ENCODE peak calls at places on chromosomes 13 and 19, in four cellular contexts. L is HL-60, U is ovary, Z is AG10803. S is an unnamed sample.

GRCh38 chr13:111005808-111006494 is 91.1 kb upstream of the ANKRD10 start:
- DNase-seq in U (peak; percentile 47), Z (peak; percentile 41), L (no peak), S (peak; percentile 59)

GRCh38 chr19:28289294-28290063 is 923.5 kb downstream of the UQCRFS1 start:
- DNase-seq in Z (peak; percentile 64), L (no peak), U (no peak), S (peak; percentile 44)

GRCh38 chr19:16285769-16286564 is 38.7 kb upstream of the KLF2 start:
- DNase-seq in L (peak; percentile 23), U (peak; percentile 53), Z (no peak), S (no peak)

GRCh38 chr19:6071840-6072239 is 38.5 kb downstream of the RFX2 start:
- DNase-seq in U (no peak), L (no peak), Z (peak; percentile 48), S (no peak)

GRCh38 chr13:43522788-43523187 is 264.0 kb downstream of the ENOX1 start:
- DNase-seq in Z (peak; percentile 87), U (no peak), L (no peak), S (peak; percentile 26)

GRCh38 chr13:90933097-90933826 is 414.2 kb upstream of the MIR17HG start:
- DNase-seq in U (no peak), L (no peak), Z (no peak), S (peak; percentile 1)

GRCh38 chr19:34335914-34336313 is 29.1 kb upstream of the GPI start:
- DNase-seq in Z (no peak), L (no peak), U (no peak), S (no peak)

GRCh38 chr19:40974633-40975037 is 16.4 kb upstream of the CYP2B6 start:
- DNase-seq in L (peak; percentile 60), Z (peak; percentile 70), U (peak; percentile 67), S (peak; percentile 86)

GRCh38 chr19:50677636-50678035 is 28.4 kb downstream of the C19orf81 start:
- DNase-seq in U (no peak), L (no peak), Z (no peak), S (no peak)

GRCh38 chr13:33649212-33649917 is 168.6 kb upstream of the RFC3 start:
- DNase-seq in Z (no peak), L (no peak), U (no peak), S (no peak)

GRCh38 chr19:47305309-47305751 is 4.3 kb upstream of the C5AR1 start:
- DNase-seq in U (peak; percentile 70), Z (peak; percentile 95), L (peak; percentile 49), S (peak; percentile 83)

GRCh38 chr19:10817291-10818038 is 18.5 kb downstream of the TMED1 start:
- DNase-seq in Z (peak; percentile 99), U (peak; percentile 80), L (no peak), S (peak; percentile 81)

GRCh38 chr19:23943411-23943810 is 28.7 kb downstream of the ZNF726 start:
- DNase-seq in L (no peak), U (no peak), Z (no peak), S (no peak)

GRCh38 chr13:28129911-28130693 is 8.2 kb upstream of the PAN3 start:
- DNase-seq in L (no peak), U (no peak), Z (no peak), S (peak; percentile 31)

GRCh38 chr13:24035411-24035810 is 125.1 kb upstream of the SPATA13 start:
- DNase-seq in U (no peak), L (no peak), Z (no peak), S (peak; percentile 7)

GRCh38 chr13:73168993-73169401 is 110.2 kb downstream of the KLF5 start:
- DNase-seq in L (no peak), Z (no peak), U (no peak), S (peak; percentile 14)

GRCh38 chr13:105817011-105817410 is 718.5 kb downstream of the EFNB2 start:
- DNase-seq in L (no peak), Z (no peak), U (no peak), S (no peak)

GRCh38 chr13:45341799-45342584 is 1.0 kb upstream of the TPT1 start:
- DNase-seq in Z (peak; percentile 82), U (peak; percentile 40), L (peak; percentile 87), S (peak; percentile 67)

GRCh38 chr13:108276060-108276459 is 6.5 kb downstream of the TNFSF13B start:
- DNase-seq in Z (no peak), U (peak; percentile 21), L (no peak), S (peak; percentile 39)

GRCh38 chr13:32425158-32425557 is 2.8 kb downstream of the N4BP2L1 start:
- DNase-seq in U (no peak), Z (no peak), L (no peak), S (no peak)

GRCh38 chr19:31500540-31500830 is 151.2 kb upstream of the TSHZ3 start:
- DNase-seq in U (no peak), Z (no peak), L (no peak), S (no peak)

GRCh38 chr13:113843864-113844556 is 19.9 kb downstream of the GAS6 start:
- DNase-seq in L (no peak), U (no peak), Z (no peak), S (no peak)

GRCh38 chr13:44816701-44817684 is 172.3 kb downstream of the NUFIP1 start:
- DNase-seq in U (no peak), Z (peak; percentile 48), L (no peak), S (peak; percentile 38)

DNA sequence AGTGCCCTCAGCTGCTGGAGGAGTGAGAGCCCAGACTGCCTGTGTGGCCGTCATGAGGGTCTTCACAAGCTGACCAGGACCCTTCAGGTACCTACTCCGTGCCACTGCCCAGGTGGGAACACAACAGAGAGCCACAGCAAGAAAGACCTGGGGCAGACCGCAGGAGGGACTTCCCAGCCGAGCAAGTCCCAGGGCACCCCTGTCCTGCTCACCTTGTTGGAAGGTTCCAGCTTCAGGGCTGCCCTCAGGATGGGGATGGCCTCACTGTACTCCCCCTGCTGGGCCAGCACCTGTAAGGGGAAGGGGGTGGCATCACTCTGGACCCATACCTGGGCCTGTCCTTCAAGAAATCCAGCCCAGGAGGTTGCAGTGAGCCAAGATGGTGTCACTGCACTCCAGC is 10.3 kb downstream of the FKBP8 start:
- DNase-seq in U (no peak), L (no peak), Z (no peak), S (no peak)
- TF ChIP-seq CTCF in U (no peak), L (no peak), Z (no peak), S (no peak)

GRCh38 chr19:42397315-42398166 is 7.4 kb upstream of the CNFN start:
- DNase-seq in L (no peak), U (peak; percentile 41), Z (no peak), S (no peak)

GRCh38 chr19:42394751-42395150 is 4.7 kb upstream of the CNFN start:
- DNase-seq in L (no peak), U (no peak), Z (no peak), S (no peak)

GRCh38 chr19:42396248-42396541 is 6.1 kb upstream of the CNFN start:
- DNase-seq in L (peak; percentile 93), U (no peak), Z (no peak), S (no peak)

GRCh38 chr19:42400404-42400803 is 10.3 kb upstream of the CNFN start:
- DNase-seq in Z (no peak), U (no peak), L (no peak), S (no peak)

DNA sequence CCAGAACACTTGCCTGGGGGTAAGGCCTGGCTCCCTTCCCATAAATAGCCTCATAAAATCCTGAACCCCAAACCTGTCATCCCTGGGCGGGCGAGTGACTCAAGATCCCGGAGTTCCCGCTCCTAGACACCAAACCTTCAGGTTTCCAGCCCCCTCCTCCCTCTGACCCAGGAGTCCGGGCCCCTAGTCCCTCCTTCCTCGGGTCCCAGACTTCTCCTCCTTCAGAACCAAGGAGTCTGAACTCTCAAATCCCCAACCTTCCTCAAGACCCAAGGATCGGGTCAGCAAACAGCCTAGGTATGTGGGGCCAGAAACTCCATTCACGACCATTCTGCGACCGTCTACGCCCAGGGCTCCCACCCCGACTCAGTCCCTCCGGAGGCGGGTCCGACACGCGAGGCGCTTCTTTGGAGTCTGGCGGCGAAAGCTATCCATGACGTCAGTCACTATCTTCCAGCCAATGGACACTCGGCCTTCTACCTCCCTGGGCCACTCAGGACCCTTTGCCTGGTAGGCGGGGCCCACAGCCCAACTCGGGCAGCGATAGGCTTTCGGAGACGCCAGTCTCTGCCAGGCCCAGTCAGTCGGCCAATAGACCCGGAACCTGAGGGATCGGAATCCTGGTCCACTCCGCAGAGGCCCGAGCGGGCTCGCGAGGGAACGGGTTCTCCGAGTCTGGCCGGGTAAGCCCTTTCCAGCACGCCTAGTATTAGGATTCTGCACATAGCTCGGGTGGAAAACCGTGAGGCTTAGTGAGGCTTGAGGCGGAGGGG is 6.6 kb upstream of the CNFN start:
- DNase-seq in Z (peak; percentile 99), U (peak; percentile 100), L (peak; percentile 100), S (peak; percentile 99)
- TF ChIP-seq CTCF in Z (no peak), U (no peak), L (no peak), S (no peak)

GRCh38 chr19:45659096-45659729 is 8.8 kb upstream of the GIPR start:
- DNase-seq in L (no peak), U (no peak), Z (no peak), S (no peak)

GRCh38 chr19:45668342-45668871 is 386 bp downstream of the GIPR start:
- DNase-seq in L (peak; percentile 32), U (no peak), Z (no peak), S (no peak)

GRCh38 chr19:45663800-45664199 is 4.2 kb upstream of the GIPR start:
- DNase-seq in L (peak; percentile 26), U (no peak), Z (no peak), S (no peak)

GRCh38 chr19:45667620-45668341 is at the start of gene GIPR:
- DNase-seq in L (peak; percentile 63), U (no peak), Z (peak; percentile 8), S (no peak)

GRCh38 chr19:45664575-45664974 is 3.4 kb upstream of the GIPR start:
- DNase-seq in Z (peak; percentile 14), L (no peak), U (no peak), S (no peak)
- TF ChIP-seq CTCF in Z (no peak), L (no peak), U (no peak), S (no peak)

GRCh38 chr13:112065867-112066623 is 904 bp upstream of the SOX1 start:
- DNase-seq in U (no peak), Z (no peak), L (no peak), S (no peak)
- TF ChIP-seq CTCF in U (no peak), Z (no peak), L (no peak), S (no peak)

DNA sequence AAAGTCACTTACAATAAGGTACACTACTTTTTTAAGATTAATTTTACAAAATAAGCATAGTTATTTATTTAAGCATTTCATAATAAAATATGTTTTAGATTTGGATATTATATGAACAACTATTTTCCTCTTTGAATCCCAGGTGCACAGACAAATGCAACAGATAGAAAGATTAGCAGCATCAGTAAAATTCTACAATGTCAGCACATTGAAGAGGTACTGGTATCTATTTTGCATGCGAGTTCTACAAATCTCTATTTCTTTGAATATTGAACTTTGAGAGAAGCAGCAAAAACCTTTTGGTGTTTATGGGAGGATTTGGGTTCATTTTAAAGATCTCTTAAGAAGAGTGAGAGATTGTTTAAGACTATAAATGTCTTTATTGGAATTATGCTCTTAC is 558.6 kb upstream of the KLHL1 start:
- DNase-seq in Z (no peak), U (no peak), L (no peak), S (no peak)
- TF ChIP-seq CTCF in Z (no peak), U (no peak), L (no peak), S (no peak)

GRCh38 chr13:70380809-70381208 is 272.6 kb upstream of the KLHL1 start:
- DNase-seq in L (no peak), Z (no peak), U (no peak), S (no peak)
- TF ChIP-seq CTCF in L (no peak), Z (no peak), U (no peak), S (no peak)